ENCODE peak calls at places on chromosome 21, in seven cellular contexts. M is WERI-Rb-1, S is pancreas, D is breast epithelium, K is sigmoid colon, X is AG10803, Y is AG09309. N is an unnamed sample.

GRCh38 chr21:41642399-41642798 is 124.5 kb downstream of the RIPK4 start:
- DNase-seq in M (no peak), S (no peak), D (no peak), K (no peak), X (peak; percentile 50), Y (no peak), N (no peak)

GRCh38 chr21:21963911-21964310 is 965.7 kb downstream of the NCAM2 start:
- DNase-seq in M (no peak), S (no peak), D (no peak), K (no peak), X (no peak), Y (no peak), N (no peak)

GRCh38 chr21:20999567-21000169 is 1.5 kb downstream of the NCAM2 start:
- DNase-seq in M (peak; percentile 43), S (no peak), D (no peak), K (no peak), X (peak; percentile 38), Y (no peak), N (no peak)

GRCh38 chr21:28952686-28953085 is 40.0 kb downstream of the LTN1 start:
- DNase-seq in M (no peak), S (no peak), D (no peak), K (no peak), X (no peak), Y (no peak), N (no peak)

GRCh38 chr21:41110664-41111063 is 57.3 kb upstream of the BACE2 start:
- DNase-seq in M (no peak), S (no peak), D (no peak), K (no peak), X (no peak), Y (no peak), N (no peak)

GRCh38 chr21:15616864-15617574 is 112.8 kb upstream of the USP25 start:
- DNase-seq in M (no peak), S (no peak), D (no peak), K (no peak), X (no peak), Y (no peak), N (no peak)

GRCh38 chr21:31184462-31184861 is 146.2 kb upstream of the KRTAP19-8 start:
- DNase-seq in M (no peak), S (no peak), D (no peak), K (no peak), X (no peak), Y (no peak), N (no peak)

GRCh38 chr21:46099476-46099875 is 1.6 kb downstream of the COL6A2 start:
- DNase-seq in M (peak; percentile 13), S (peak; percentile 52), D (peak; percentile 16), K (peak; percentile 85), X (peak; percentile 66), Y (no peak), N (peak; percentile 75)

GRCh38 chr21:46158666-46159300 is 3.4 kb upstream of the FTCD start:
- DNase-seq in M (no peak), S (no peak), D (no peak), K (peak; percentile 38), X (no peak), Y (no peak), N (peak; percentile 68)

GRCh38 chr21:41530366-41530765 is 22.4 kb upstream of the TMPRSS2 start:
- DNase-seq in M (no peak), S (no peak), D (no peak), K (no peak), X (no peak), Y (no peak), N (no peak)

GRCh38 chr21:29349702-29350101 is 51.0 kb downstream of the BACH1 start:
- DNase-seq in M (peak; percentile 76), S (no peak), D (no peak), K (no peak), X (no peak), Y (no peak), N (no peak)

GRCh38 chr21:18449586-18449985 is 46.0 kb upstream of the TMPRSS15 start:
- DNase-seq in M (no peak), S (no peak), D (no peak), K (no peak), X (no peak), Y (no peak), N (no peak)

GRCh38 chr21:46248827-46249226 is 20.3 kb upstream of the LSS start:
- DNase-seq in M (no peak), S (no peak), D (no peak), K (no peak), X (no peak), Y (no peak), N (no peak)

GRCh38 chr21:28687571-28687970 is 305.1 kb downstream of the LTN1 start:
- DNase-seq in M (no peak), S (no peak), D (no peak), K (no peak), X (no peak), Y (no peak), N (no peak)

DNA sequence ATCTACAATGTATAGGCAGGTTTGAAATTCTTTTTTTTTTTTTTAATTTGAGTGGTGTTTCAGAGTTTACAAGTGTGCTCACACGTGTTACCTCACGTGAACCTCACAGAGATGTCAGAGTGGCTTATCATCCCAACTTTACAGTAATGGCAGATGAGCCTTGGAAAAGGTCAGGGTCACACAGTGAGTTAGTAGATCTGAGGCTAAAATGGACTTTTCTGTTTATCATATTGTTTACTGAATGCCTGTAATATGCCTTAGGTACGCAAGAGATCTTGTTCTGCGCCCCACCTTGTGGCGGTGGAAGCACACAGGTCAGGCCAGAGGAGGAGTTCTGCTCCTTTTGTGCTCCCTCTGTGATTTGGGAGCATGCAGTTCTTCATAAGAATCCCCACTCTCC is 80.0 kb downstream of the DYRK1A start:
- DNase-seq in M (no peak), S (no peak), D (no peak), K (no peak), X (no peak), Y (no peak), N (no peak)
- TF ChIP-seq CTCF in M (no peak), S (no peak), D (no peak), K (no peak), X (no peak), Y (no peak), N (no peak)

GRCh38 chr21:35051287-35051818 is 2.3 kb upstream of the RUNX1 start:
- DNase-seq in M (peak; percentile 34), S (peak; percentile 90), D (peak; percentile 69), K (peak; percentile 90), X (peak; percentile 97), Y (peak; percentile 70), N (no peak)

GRCh38 chr21:35046880-35047229 is 2.2 kb downstream of the RUNX1 start:
- DNase-seq in M (no peak), S (no peak), D (no peak), K (no peak), X (peak; percentile 71), Y (no peak), N (no peak)

GRCh38 chr21:35050348-35051286 is 1.5 kb upstream of the RUNX1 start:
- DNase-seq in M (no peak), S (no peak), D (no peak), K (peak; percentile 77), X (peak; percentile 69), Y (no peak), N (no peak)

GRCh38 chr21:35048183-35048601 is 910 bp downstream of the RUNX1 start:
- DNase-seq in M (no peak), S (no peak), D (no peak), K (no peak), X (peak; percentile 51), Y (no peak), N (no peak)

GRCh38 chr21:35048706-35049617 is at the start of gene RUNX1:
- DNase-seq in M (no peak), S (no peak), D (peak; percentile 31), K (no peak), X (peak; percentile 90), Y (peak; percentile 95), N (no peak)
- TF ChIP-seq CTCF in M (no peak), S (no peak), D (no peak), K (no peak), X (peak; percentile 5), Y (no peak), N (peak; percentile 32)

GRCh38 chr21:33847586-33848251 is 67.9 kb downstream of the ATP5PO start:
- DNase-seq in M (no peak), S (no peak), D (no peak), K (no peak), X (no peak), Y (no peak), N (peak; percentile 50)

GRCh38 chr21:33850401-33850800 is 65.2 kb downstream of the ATP5PO start:
- DNase-seq in M (no peak), S (no peak), D (no peak), K (no peak), X (no peak), Y (no peak), N (peak; percentile 84)

GRCh38 chr21:33846141-33846540 is 69.5 kb downstream of the ATP5PO start:
- DNase-seq in M (no peak), S (no peak), D (no peak), K (no peak), X (no peak), Y (no peak), N (no peak)

GRCh38 chr21:33849839-33850238 is 65.8 kb downstream of the ATP5PO start:
- DNase-seq in M (no peak), S (no peak), D (no peak), K (no peak), X (peak; percentile 55), Y (no peak), N (no peak)

DNA sequence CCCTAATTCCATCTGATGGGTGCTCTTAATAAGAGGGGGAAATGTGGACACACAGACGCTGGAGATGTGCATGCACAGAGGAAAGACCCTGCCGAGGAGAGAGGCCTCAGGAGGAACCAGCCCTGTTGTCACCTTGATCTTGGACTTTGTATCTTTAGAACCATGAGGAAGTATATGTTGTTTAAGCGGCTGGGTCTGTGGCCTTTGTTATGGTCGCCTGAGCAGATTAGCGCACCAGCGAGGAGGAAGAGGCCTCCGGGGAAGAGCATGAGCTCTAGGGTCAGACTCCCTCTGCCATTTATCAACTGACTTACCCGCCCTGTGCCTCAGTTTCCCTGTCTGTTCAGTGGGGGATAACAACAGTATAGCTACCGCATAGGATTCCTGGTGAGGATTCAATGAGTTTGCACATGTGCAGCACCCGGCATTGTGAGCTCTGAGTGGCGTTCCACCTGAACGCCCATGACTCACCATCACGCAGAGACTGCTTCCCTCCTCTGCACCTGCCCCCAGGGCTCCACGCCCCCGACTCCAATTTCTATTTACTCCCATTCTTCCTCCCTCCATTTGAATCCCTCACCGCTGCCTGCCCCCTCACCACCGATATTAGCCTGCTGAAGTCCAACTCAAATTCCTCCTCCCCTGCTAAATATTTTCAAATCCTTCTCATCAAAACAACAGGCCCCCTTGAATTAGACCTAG is 67.2 kb downstream of the ATP5PO start:
- DNase-seq in M (no peak), S (no peak), D (no peak), K (no peak), X (no peak), Y (no peak), N (peak; percentile 47)
- TF ChIP-seq CTCF in M (no peak), S (no peak), D (no peak), K (no peak), X (no peak), Y (no peak), N (no peak)

DNA sequence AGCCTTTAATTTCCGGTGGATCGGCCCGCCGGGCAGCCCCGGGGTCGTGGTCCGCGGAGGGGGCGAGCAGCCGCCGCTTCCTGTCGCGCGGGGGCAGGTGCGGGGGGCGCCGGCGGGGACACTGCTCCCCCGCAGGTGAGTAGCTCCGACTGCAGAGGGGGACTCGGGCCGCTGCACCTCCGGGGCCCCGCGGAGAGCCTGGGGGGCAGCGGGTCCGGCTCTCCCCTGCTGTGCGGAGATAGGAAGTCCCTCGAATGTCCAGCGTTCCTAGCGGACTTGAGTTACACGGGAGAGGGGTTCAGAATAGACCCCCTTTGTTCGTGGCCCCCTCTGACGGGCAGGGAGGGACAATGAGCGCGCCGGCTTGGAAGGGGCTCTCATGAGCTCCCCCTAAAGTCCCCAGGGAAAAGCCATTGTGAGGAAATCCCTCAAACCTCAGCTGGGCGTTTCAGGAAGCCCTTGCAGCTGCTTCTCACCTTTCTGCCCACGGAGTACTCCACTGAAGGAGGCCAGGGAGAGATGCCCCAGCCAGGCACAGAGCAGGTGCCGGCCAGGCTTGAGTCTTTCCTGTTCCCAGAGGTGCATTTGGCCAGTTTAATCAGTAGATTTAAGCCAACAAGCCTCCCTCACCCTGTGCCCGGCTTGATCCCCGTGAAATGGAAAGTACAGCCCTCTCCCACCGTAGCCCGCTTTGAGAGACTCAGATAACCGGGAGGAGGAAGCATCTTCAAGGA is 925 bp downstream of the PDE9A start:
- DNase-seq in M (peak; percentile 70), S (peak; percentile 46), D (no peak), K (no peak), X (no peak), Y (no peak), N (peak; percentile 33)
- TF ChIP-seq CTCF in M (peak; percentile 58), S (no peak), D (no peak), K (no peak), X (no peak), Y (no peak), N (no peak)